ENCODE peak calls at places on chromosome 1, in five cellular contexts. I is heart left ventricle, E is H7, Z is NCI-H1105, O is GM06990. L is an unnamed sample.
A peak's percentile ranks its signal among the peaks of the same experiment; 100 is the strongest.

GRCh38 chr1:29655945-29656866 is 419.9 kb downstream of the PTPRU start:
- DNase-seq in I (no peak), E (peak; percentile 73), Z (no peak), O (peak; percentile 23), L (no peak)

GRCh38 chr1:106620521-106620954 is 435.9 kb upstream of the PRMT6 start:
- DNase-seq in I (no peak), E (no peak), Z (no peak), O (no peak), L (no peak)

GRCh38 chr1:225481738-225482137 is 53.9 kb upstream of the LBR start:
- DNase-seq in I (no peak), E (no peak), Z (peak; percentile 93), O (no peak), L (no peak)

GRCh38 chr1:5950201-5950895 is 41.9 kb downstream of the NPHP4 start:
- DNase-seq in I (no peak), E (no peak), Z (no peak), O (no peak), L (no peak)

GRCh38 chr1:24970399-24970753 is 40.3 kb upstream of the RUNX3 start:
- DNase-seq in I (peak; percentile 40), E (peak; percentile 79), Z (no peak), O (no peak), L (no peak)

GRCh38 chr1:27106561-27107323 is 48.2 kb downstream of the SLC9A1 start:
- DNase-seq in I (no peak), E (no peak), Z (no peak), O (peak; percentile 71), L (no peak)

GRCh38 chr1:25780318-25781129 is 19.5 kb upstream of the SELENON start:
- DNase-seq in I (no peak), E (peak; percentile 84), Z (no peak), O (no peak), L (peak; percentile 50)

GRCh38 chr1:243930822-243931671 is 81.0 kb upstream of the AKT3 start:
- DNase-seq in I (no peak), E (peak; percentile 77), Z (no peak), O (no peak), L (no peak)

GRCh38 chr1:9426291-9426711 is 113.0 kb upstream of the SLC25A33 start:
- DNase-seq in I (peak; percentile 68), E (no peak), Z (no peak), O (peak; percentile 91), L (no peak)

GRCh38 chr1:178382372-178382771 is 114.4 kb downstream of the CLEC20A start:
- DNase-seq in I (no peak), E (no peak), Z (no peak), O (no peak), L (no peak)

GRCh38 chr1:23524716-23525401 is 6.2 kb downstream of the E2F2 start:
- DNase-seq in I (no peak), E (peak; percentile 75), Z (peak; percentile 95), O (peak; percentile 80), L (no peak)

GRCh38 chr1:167905671-167906070 is 8.3 kb downstream of the ADCY10 start:
- DNase-seq in I (no peak), E (no peak), Z (no peak), O (no peak), L (no peak)

GRCh38 chr1:16393255-16394177 is 26.5 kb downstream of the SZRD1 start:
- DNase-seq in I (no peak), E (peak; percentile 66), Z (no peak), O (no peak), L (no peak)